ENCODE peak calls at places on chromosome 12, in five cellular contexts. Z is A549, J is H1, B is HepG2, P is K562. A is an unnamed sample.

GRCh38 chr12:54411398-54412241 is 7.4 kb downstream of the ITGA5 start:
- DNase-seq in Z (peak), J (peak), B (no peak), P (peak), A (no peak)

GRCh38 chr12:52198454-52199215 is 6.8 kb upstream of the KRT80 start:
- DNase-seq in Z (no peak), J (no peak), B (no peak), P (no peak), A (no peak)

GRCh38 chr12:57631566-57632368 is 1.2 kb downstream of the B4GALNT1 start:
- DNase-seq in Z (no peak), J (peak), B (no peak), P (no peak), A (no peak)

GRCh38 chr12:124544311-124544970 is 23.0 kb downstream of the NCOR2 start:
- DNase-seq in Z (no peak), J (no peak), B (no peak), P (no peak), A (no peak)

GRCh38 chr12:80213246-80213645 is 113.9 kb downstream of the OTOGL start:
- DNase-seq in Z (no peak), J (no peak), B (no peak), P (no peak), A (no peak)

GRCh38 chr12:43653289-43653915 is 101.4 kb upstream of the ADAMTS20 start:
- DNase-seq in Z (no peak), J (no peak), B (no peak), P (no peak), A (no peak)

GRCh38 chr12:68483592-68484373 is 126.9 kb upstream of the RAP1B start:
- DNase-seq in Z (peak), J (no peak), B (no peak), P (no peak), A (no peak)

GRCh38 chr12:1590083-1590979 is 4.0 kb downstream of the FBXL14 start:
- DNase-seq in Z (no peak), J (peak), B (no peak), P (no peak), A (no peak)

GRCh38 chr12:13162904-13163303 is 33.6 kb upstream of the EMP1 start:
- DNase-seq in Z (no peak), J (no peak), B (no peak), P (no peak), A (no peak)

GRCh38 chr12:67442896-67443295 is 173.7 kb downstream of the CAND1 start:
- DNase-seq in Z (no peak), J (no peak), B (no peak), P (no peak), A (no peak)

GRCh38 chr12:94714378-94714777 is 64.0 kb upstream of the TMCC3 start:
- DNase-seq in Z (no peak), J (no peak), B (no peak), P (no peak), A (no peak)

GRCh38 chr12:58850826-58851225 is 69.5 kb downstream of the LRIG3 start:
- DNase-seq in Z (no peak), J (no peak), B (no peak), P (no peak), A (no peak)

GRCh38 chr12:11798856-11799530 is 149.5 kb downstream of the ETV6 start:
- DNase-seq in Z (no peak), J (no peak), B (peak), P (peak), A (no peak)

GRCh38 chr12:97837401-97837800 is 374.8 kb downstream of the RMST start:
- DNase-seq in Z (no peak), J (no peak), B (no peak), P (no peak), A (no peak)

DNA sequence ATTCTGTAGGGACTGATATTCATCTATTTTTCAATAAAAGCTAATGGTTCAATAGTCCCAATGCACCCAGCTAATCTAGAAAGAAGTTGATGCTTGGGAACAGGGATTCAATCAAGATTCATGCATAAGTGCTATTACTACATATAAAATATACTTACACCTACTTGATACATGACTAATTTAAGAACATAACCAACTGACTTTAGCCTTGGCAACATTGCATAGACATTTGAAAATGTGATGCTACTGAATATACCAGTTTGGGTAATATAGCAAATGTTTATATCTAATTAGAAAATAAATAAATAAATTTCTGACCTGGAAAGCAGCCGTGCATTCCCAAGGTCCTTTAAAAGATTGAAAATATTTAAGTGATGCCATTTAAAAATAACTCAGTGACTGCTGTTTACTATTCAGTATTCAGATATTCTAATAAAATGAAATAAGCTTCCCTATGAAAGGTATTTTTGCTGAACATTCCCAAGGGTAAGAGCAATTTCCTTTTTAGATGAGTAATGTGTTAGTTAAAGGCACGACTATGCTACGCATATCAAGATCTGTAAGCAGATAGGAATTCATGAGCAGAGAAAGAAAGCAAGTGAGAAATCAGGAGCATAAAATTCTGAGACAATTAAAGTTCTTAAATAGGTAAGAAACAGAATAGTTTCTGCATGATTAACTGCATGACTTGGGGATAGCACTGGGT is 160.6 kb upstream of the SYT1 start:
- DNase-seq in Z (peak), J (no peak), B (no peak), P (no peak), A (no peak)
- TF ChIP-seq HDAC2 in Z (no peak), J (no peak), B (no peak), P (no peak), A (no peak)

GRCh38 chr12:114666746-114667668 is 17.0 kb downstream of the TBX3 start:
- DNase-seq in Z (no peak), J (peak), B (peak), P (no peak), A (no peak)

GRCh38 chr12:114668905-114669304 is 15.1 kb downstream of the TBX3 start:
- DNase-seq in Z (no peak), J (no peak), B (peak), P (no peak), A (no peak)

GRCh38 chr12:114669501-114670256 is 14.3 kb downstream of the TBX3 start:
- DNase-seq in Z (no peak), J (peak), B (peak), P (no peak), A (no peak)

GRCh38 chr12:114668151-114668891 is 15.7 kb downstream of the TBX3 start:
- DNase-seq in Z (peak), J (peak), B (peak), P (peak), A (no peak)

GRCh38 chr12:114667669-114668150 is 16.3 kb downstream of the TBX3 start:
- DNase-seq in Z (no peak), J (no peak), B (no peak), P (no peak), A (no peak)
- TF ChIP-seq HDAC2 in Z (no peak), J (no peak), B (no peak), P (no peak), A (no peak)

DNA sequence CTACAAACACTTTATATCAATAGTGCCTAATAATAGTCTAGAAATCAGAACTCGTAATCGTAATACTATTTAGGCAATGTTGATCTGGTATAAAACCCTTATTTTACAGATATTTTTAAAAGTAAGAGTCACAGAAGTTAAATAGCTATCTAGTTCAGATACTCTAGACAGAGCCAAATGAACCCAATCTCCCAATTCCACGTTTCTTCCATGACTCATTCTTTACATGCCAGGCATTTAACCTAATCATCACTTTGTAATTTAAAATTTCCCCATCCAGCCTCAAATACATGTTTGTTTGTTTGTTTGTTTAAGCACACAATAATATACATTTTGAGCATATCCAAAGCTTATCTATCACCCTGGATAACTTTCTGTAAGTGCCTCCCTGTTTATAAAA is 36.4 kb upstream of the GARIN6 start:
- DNase-seq in Z (no peak), J (no peak), B (no peak), P (no peak), A (no peak)
- TF ChIP-seq HDAC2 in Z (no peak), J (no peak), B (no peak), P (no peak), A (no peak)

DNA sequence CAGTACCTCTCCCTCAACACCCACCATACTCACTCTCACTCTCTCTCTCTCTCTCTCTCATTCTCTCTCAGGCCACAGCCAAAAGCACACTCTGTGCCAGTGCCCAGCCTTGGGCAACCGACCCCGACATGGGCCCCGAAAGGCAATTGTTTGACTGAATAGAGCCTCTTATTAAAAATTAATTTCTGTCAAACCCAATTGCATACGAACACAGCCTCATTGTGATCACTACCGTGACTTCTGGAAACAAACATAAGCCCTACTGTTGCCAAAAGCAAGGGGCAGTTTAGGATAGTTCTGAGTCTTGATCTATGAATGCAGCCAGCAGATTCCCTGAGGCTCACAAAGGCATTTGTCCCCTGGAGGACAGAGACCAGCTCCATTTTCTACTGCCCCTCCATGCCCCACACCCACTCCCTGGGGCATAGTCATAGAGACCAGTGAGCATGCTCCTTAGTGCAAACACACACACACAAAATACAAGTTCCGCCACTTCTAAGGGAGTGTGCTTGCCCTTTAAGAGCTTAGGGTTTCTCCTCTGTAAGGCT is 23.7 kb downstream of the DUSP6 start:
- DNase-seq in Z (no peak), J (no peak), B (no peak), P (no peak), A (no peak)
- TF ChIP-seq HDAC2 in Z (no peak), J (no peak), B (no peak), P (no peak), A (no peak)

GRCh38 chr12:113400362-113400761 is 3.3 kb downstream of the SDS start:
- DNase-seq in Z (no peak), J (no peak), B (no peak), P (no peak), A (no peak)

GRCh38 chr12:113401066-113402000 is 2.4 kb downstream of the SDS start:
- DNase-seq in Z (no peak), J (no peak), B (no peak), P (no peak), A (no peak)

GRCh38 chr12:113402586-113403260 is 964 bp downstream of the SDS start:
- DNase-seq in Z (no peak), J (no peak), B (no peak), P (no peak), A (no peak)

GRCh38 chr12:113405687-113406086 is 2.0 kb upstream of the SDS start:
- DNase-seq in Z (no peak), J (no peak), B (no peak), P (no peak), A (no peak)

GRCh38 chr12:113403435-113404415 is at the start of gene SDS:
- DNase-seq in Z (no peak), J (no peak), B (no peak), P (peak), A (no peak)
- TF ChIP-seq HDAC2 in Z (no peak), J (no peak), B (no peak), P (no peak), A (no peak)